ENCODE peak calls at places on chromosomes 1 and 21, in eight cellular contexts. P, B, M, R, Y, I, V and K are unnamed samples. For H3K4me1 and H3K9me3, the result is how much of the 10 kb centered on the place peaks cover.

GRCh38 chr1:211892577-211892976 is 62.0 kb upstream of the LPGAT1 start:
- DNase-seq in P (no peak), B (no peak), M (no peak), R (peak), Y (no peak), I (no peak), V (no peak), K (no peak)

GRCh38 chr1:154866257-154866994 is 3.7 kb downstream of the KCNN3 start:
- DNase-seq in P (no peak), B (peak), M (no peak), R (no peak), Y (no peak), I (no peak), V (peak), K (no peak)

GRCh38 chr1:192951961-192952460 is 107.1 kb downstream of the UCHL5 start:
- DNase-seq in P (no peak), B (no peak), M (no peak), R (no peak), Y (no peak), I (peak), V (no peak), K (no peak)

GRCh38 chr1:233244183-233244582 is 51.3 kb downstream of the PCNX2 start:
- DNase-seq in P (no peak), B (no peak), M (no peak), R (no peak), Y (no peak), I (no peak), V (no peak), K (no peak)

GRCh38 chr1:163537809-163538208 is 216.1 kb downstream of the NUF2 start:
- DNase-seq in P (no peak), B (no peak), M (no peak), R (no peak), Y (no peak), I (no peak), V (no peak), K (no peak)

GRCh38 chr1:1219341-1219740 is 5.4 kb upstream of the TNFRSF4 start:
- DNase-seq in P (no peak), B (no peak), M (peak), R (no peak), Y (no peak), I (no peak), V (no peak), K (peak)

GRCh38 chr1:9039761-9040658 is 13.8 kb upstream of the SLC2A7 start:
- DNase-seq in P (no peak), B (no peak), M (no peak), R (no peak), Y (no peak), I (no peak), V (no peak), K (no peak)

GRCh38 chr21:31354604-31355443 is 10.8 kb upstream of the TIAM1 start:
- DNase-seq in P (no peak), B (no peak), M (peak), R (no peak), Y (peak), I (no peak), V (no peak), K (peak)

DNA sequence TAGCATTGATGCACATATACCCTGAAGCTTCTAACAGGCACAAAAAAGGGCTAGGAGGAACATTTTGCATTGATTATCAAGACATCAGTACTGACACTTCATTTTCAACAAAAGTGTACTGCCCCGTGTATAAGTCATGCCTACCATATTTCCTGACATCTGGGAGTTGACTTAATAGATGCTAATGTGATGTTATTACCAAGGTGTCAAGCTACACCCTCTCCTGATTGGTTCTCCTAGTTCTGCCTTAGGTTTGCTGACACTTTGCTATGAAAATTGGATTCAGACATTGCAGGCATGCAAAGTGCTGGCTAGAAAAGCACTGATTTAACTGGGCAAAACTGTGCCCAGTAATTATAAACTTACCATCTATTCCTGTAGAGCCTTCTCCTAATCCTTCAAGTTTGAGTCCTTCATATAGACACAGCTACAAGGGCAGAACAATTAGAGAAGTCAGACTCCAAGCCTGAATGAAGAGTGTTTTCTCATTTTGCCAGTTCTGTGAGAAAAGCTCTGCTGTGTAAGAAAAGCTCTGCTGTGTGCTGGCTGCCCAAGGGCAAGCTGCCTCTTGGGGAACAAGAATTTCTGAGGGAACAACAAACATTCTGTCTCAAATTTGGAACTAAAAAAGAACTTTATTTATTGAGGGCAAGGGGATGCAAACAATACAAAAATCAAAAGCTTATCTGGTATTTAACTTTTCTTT is 11.2 kb downstream of the S100A10 start:
- DNase-seq in P (no peak), B (no peak), M (no peak), R (no peak), Y (no peak), I (no peak), V (no peak), K (no peak)
- H3K4me1 ChIP-seq in P (under half), B (under half), M (under half), R (under half), Y (under half), I (under half), V (under half), K (under half)

GRCh38 chr1:117665523-117666274 is 59.9 kb downstream of the TENT5C start:
- DNase-seq in P (no peak), B (no peak), M (no peak), R (no peak), Y (no peak), I (no peak), V (no peak), K (no peak)
- H3K27ac ChIP-seq in P (no peak), B (no peak), M (no peak), R (no peak), Y (no peak), I (no peak), V (peak), K (peak)

DNA sequence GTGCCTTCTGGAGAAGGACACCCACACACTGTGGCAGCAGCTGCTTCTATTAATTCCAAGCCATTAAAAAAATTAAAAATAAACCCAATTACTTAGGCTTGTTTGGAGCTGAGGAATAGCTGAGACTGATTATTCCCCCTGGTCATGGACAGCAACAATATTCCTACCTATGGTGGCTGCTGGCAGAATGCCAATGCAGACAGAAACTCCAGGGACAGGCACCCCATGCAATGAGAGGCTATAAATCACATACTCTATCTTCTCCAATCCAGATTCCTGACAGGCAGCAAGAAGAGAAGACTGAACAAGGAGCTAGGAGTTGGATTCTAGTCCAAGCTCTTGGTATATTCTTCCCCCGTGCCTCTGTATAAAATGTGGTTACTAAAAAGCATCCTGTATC is 275.4 kb upstream of the BEND5 start:
- DNase-seq in P (no peak), B (no peak), M (no peak), R (no peak), Y (no peak), I (no peak), V (no peak), K (no peak)
- H3K9me3 ChIP-seq in P (under half), B (under half), M (under half), R (under half), Y (under half), I (under half), V (under half), K (under half)

GRCh38 chr21:33236013-33236686 is 6.4 kb downstream of the IFNAR2 start:
- DNase-seq in P (no peak), B (no peak), M (no peak), R (no peak), Y (no peak), I (no peak), V (no peak), K (no peak)

GRCh38 chr21:33237446-33237845 is 7.7 kb downstream of the IFNAR2 start:
- DNase-seq in P (no peak), B (no peak), M (no peak), R (no peak), Y (no peak), I (no peak), V (no peak), K (no peak)

GRCh38 chr21:33232640-33233039 is 2.9 kb downstream of the IFNAR2 start:
- DNase-seq in P (no peak), B (no peak), M (no peak), R (no peak), Y (no peak), I (no peak), V (no peak), K (no peak)

GRCh38 chr21:33236799-33237198 is 7.1 kb downstream of the IFNAR2 start:
- DNase-seq in P (no peak), B (no peak), M (no peak), R (no peak), Y (no peak), I (no peak), V (no peak), K (no peak)

GRCh38 chr21:33234618-33235520 is 5.1 kb downstream of the IFNAR2 start:
- DNase-seq in P (no peak), B (no peak), M (no peak), R (no peak), Y (no peak), I (no peak), V (no peak), K (no peak)
- H3K4me1 ChIP-seq in P (under half), B (under half), M (under half), R (under half), Y (half or more), I (under half), V (half or more), K (half or more)

GRCh38 chr21:36065497-36066036 is 4.3 kb upstream of the CBR1 start:
- DNase-seq in P (no peak), B (no peak), M (no peak), R (peak), Y (no peak), I (no peak), V (no peak), K (peak)
- H3K27ac ChIP-seq in P (no peak), B (no peak), M (no peak), R (peak), Y (no peak), I (no peak), V (no peak), K (no peak)

GRCh38 chr1:248268178-248268577 is 9.6 kb downstream of the OR2T33 start:
- DNase-seq in P (no peak), B (no peak), M (no peak), R (no peak), Y (no peak), I (no peak), V (no peak), K (no peak)
- H3K9me3 ChIP-seq in P (under half), B (under half), M (under half), R (under half), Y (under half), I (under half), V (under half), K (under half)

DNA sequence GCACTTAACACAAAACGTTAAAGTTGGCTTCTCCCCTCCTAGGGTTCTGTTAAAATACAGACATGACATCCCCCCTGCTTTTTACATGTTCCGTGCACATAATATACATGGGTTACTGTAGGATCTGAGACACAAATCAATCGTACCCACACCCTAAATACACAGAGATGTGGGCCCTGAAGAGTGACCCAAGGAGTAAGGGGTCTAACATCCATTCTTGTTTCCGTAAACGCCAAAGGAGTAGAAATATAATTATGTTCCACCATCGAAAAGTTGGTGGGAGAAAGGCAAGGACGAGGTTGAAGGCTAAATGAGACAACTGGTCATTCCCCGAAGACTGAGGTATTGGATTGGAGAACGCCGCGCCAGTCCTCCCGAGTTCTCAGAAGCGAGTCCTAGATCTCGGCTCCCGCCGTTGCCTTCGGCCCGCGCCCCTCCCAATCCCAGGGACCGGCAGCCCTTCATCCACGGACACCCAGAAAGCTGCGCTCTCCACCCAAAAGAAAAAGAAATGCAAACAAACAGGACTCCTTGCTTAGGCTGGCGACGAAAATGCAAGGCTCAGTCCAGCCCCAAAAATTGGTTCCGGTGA is 1.2 kb downstream of the TBX15 start:
- DNase-seq in P (no peak), B (no peak), M (no peak), R (no peak), Y (no peak), I (no peak), V (no peak), K (no peak)
- H3K4me1 ChIP-seq in P (under half), B (under half), M (under half), R (under half), Y (under half), I (under half), V (under half), K (under half)

GRCh38 chr1:178686407-178686806 is 38.6 kb upstream of the RALGPS2 start:
- DNase-seq in P (no peak), B (no peak), M (no peak), R (no peak), Y (no peak), I (no peak), V (no peak), K (no peak)

GRCh38 chr1:178684111-178684510 is 40.9 kb upstream of the RALGPS2 start:
- DNase-seq in P (no peak), B (no peak), M (no peak), R (no peak), Y (no peak), I (no peak), V (no peak), K (no peak)

GRCh38 chr1:178682886-178683285 is 42.2 kb upstream of the RALGPS2 start:
- DNase-seq in P (no peak), B (no peak), M (no peak), R (no peak), Y (no peak), I (no peak), V (no peak), K (no peak)

GRCh38 chr1:178683304-178683703 is 41.7 kb upstream of the RALGPS2 start:
- DNase-seq in P (no peak), B (no peak), M (no peak), R (no peak), Y (no peak), I (no peak), V (no peak), K (no peak)

DNA sequence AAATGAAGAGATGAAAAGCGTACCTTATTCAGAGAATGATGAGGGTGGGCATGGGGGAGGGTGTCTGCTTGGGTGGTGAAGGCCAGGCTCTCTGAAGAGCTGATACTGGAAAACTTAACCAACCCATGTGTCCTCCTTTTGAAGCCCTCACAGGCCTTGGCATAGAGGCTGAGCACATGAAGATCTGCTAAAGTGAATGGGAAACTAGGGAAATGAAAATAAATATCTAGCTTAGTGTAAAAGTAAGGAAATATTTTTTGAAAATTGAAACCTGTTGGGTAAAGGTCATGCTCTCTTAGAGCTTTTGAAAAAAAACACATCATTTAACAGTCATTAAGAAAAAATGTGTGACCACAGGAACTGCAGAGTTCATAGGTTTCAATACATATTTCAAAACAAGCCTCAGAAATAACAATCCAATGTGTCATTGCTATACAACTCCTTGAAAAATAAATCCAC is 40.5 kb upstream of the RALGPS2 start:
- DNase-seq in P (no peak), B (no peak), M (no peak), R (no peak), Y (no peak), I (no peak), V (no peak), K (no peak)
- H3K27ac ChIP-seq in P (no peak), B (no peak), M (no peak), R (no peak), Y (no peak), I (no peak), V (no peak), K (no peak)